ENCODE peak calls at places on chromosome 12, in ten cellular contexts. B is OCI-LY7, R is GM04504, E is CMK, X is caudate nucleus, M is T-helper 9 cell, O is adrenal gland, W is NCI-H345, G is germinal center, K is MV-4-11. Q is an unnamed sample.

GRCh38 chr12:91178139-91178561 is 4.5 kb downstream of the DCN start:
- DNase-seq in O (peak), X (no peak), R (peak), B (no peak), G (no peak), E (no peak), M (no peak), W (no peak), K (peak), Q (no peak)

GRCh38 chr12:6215932-6216494 is 15.8 kb downstream of the CD9 start:
- DNase-seq in K (no peak), R (peak), B (no peak), M (no peak), G (no peak), E (no peak), X (no peak), W (no peak), O (peak), Q (no peak)

GRCh38 chr12:119593578-119594398 is at the start of gene TMEM233:
- DNase-seq in R (no peak), E (no peak), X (no peak), G (no peak), W (no peak), O (no peak), M (no peak), B (no peak), K (peak), Q (no peak)

GRCh38 chr12:91194500-91194899 is 11.9 kb upstream of the DCN start:
- DNase-seq in M (no peak), R (no peak), K (no peak), X (no peak), G (no peak), O (no peak), E (no peak), W (no peak), B (no peak), Q (no peak)

GRCh38 chr12:116183741-116184141 is 93.8 kb downstream of the MED13L start:
- DNase-seq in W (no peak), G (no peak), K (no peak), B (no peak), X (no peak), O (no peak), R (no peak), M (no peak), E (no peak), Q (no peak)

GRCh38 chr12:25984759-25985158 is 26.3 kb downstream of the RASSF8 start:
- DNase-seq in O (no peak), W (no peak), B (no peak), M (no peak), R (no peak), X (no peak), K (no peak), E (no peak), G (no peak), Q (no peak)

GRCh38 chr12:107564946-107565345 is 120.7 kb upstream of the PWP1 start:
- DNase-seq in R (no peak), X (no peak), W (no peak), K (no peak), E (no peak), O (no peak), G (no peak), M (no peak), B (peak), Q (no peak)

GRCh38 chr12:20220339-20220738 is 148.0 kb upstream of the PDE3A start:
- DNase-seq in B (peak), R (peak), K (no peak), G (no peak), W (no peak), X (no peak), M (no peak), O (no peak), E (no peak), Q (no peak)

GRCh38 chr12:90773526-90773925 is 181.4 kb downstream of the CCER1 start:
- DNase-seq in K (no peak), B (no peak), M (no peak), X (no peak), G (no peak), W (no peak), O (no peak), E (no peak), R (no peak), Q (no peak)